ENCODE peak calls at places on chromosome 18, in four cellular contexts. D is cardiac muscle cell; L is naive thymus-derived CD4-positive, alpha-beta T cell; T is brain microvascular endothelial cell. M is an unnamed sample.

GRCh38 chr18:37636831-37637230 is 71.2 kb upstream of the CELF4 start:
- DNase-seq in D (no peak), L (no peak), T (no peak), M (no peak)

GRCh38 chr18:55452123-55452611 is 135.8 kb downstream of the TCF4 start:
- DNase-seq in D (peak; percentile 8), L (no peak), T (no peak), M (no peak)

GRCh38 chr18:27661320-27662049 is 476.4 kb upstream of the CHST9 start:
- DNase-seq in D (no peak), L (no peak), T (no peak), M (no peak)

GRCh38 chr18:3995476-3996102 is 459.5 kb downstream of the DLGAP1 start:
- DNase-seq in D (peak; percentile 78), L (peak; percentile 36), T (peak; percentile 33), M (peak; percentile 58)

GRCh38 chr18:58226476-58226875 is 182.4 kb downstream of the NEDD4L start:
- DNase-seq in D (no peak), L (no peak), T (no peak), M (no peak)

GRCh38 chr18:36127866-36128845 is 984 bp downstream of the SLC39A6 start:
- DNase-seq in D (peak; percentile 45), L (peak; percentile 19), T (peak; percentile 12), M (no peak)

GRCh38 chr18:26549486-26550435 is 1.4 kb upstream of the KCTD1 start:
- DNase-seq in D (peak; percentile 77), L (peak; percentile 4), T (no peak), M (no peak)

GRCh38 chr18:32549248-32549842 is 78.7 kb upstream of the GAREM1 start:
- DNase-seq in D (peak; percentile 64), L (peak; percentile 44), T (peak; percentile 26), M (peak; percentile 48)

GRCh38 chr18:2547477-2548087 is 23.7 kb downstream of the METTL4 start:
- DNase-seq in D (peak; percentile 80), L (peak; percentile 37), T (peak; percentile 14), M (no peak)

GRCh38 chr18:5395860-5396448 is 100.4 kb upstream of the ZBTB14 start:
- DNase-seq in D (no peak), L (no peak), T (no peak), M (no peak)

GRCh38 chr18:3186678-3187658 is 32.8 kb downstream of the MYOM1 start:
- DNase-seq in D (peak; percentile 73), L (no peak), T (no peak), M (no peak)

GRCh38 chr18:21191596-21192307 is 50.3 kb upstream of the GREB1L start:
- DNase-seq in D (peak; percentile 74), L (no peak), T (peak; percentile 67), M (peak; percentile 48)

GRCh38 chr18:54720590-54720989 is 107.7 kb upstream of the RAB27B start:
- DNase-seq in D (no peak), L (no peak), T (no peak), M (no peak)

GRCh38 chr18:73660931-73661330 is 486.7 kb downstream of the FBXO15 start:
- DNase-seq in D (no peak), L (no peak), T (no peak), M (no peak)

GRCh38 chr18:59554796-59555195 is 142.4 kb downstream of the CCBE1 start:
- DNase-seq in D (no peak), L (no peak), T (no peak), M (no peak)

GRCh38 chr18:67261931-67262552 is 254.5 kb downstream of the DSEL start:
- DNase-seq in D (no peak), L (no peak), T (no peak), M (no peak)

GRCh38 chr18:79064228-79064627 is 5.0 kb upstream of the ATP9B start:
- DNase-seq in D (no peak), L (no peak), T (no peak), M (no peak)

GRCh38 chr18:55407774-55408535 is 180.0 kb downstream of the TCF4 start:
- DNase-seq in D (no peak), L (no peak), T (no peak), M (no peak)

GRCh38 chr18:35775887-35776286 is 194.3 kb downstream of the GALNT1 start:
- DNase-seq in D (peak; percentile 26), L (no peak), T (peak; percentile 16), M (no peak)

GRCh38 chr18:44954256-44954655 is 273.6 kb downstream of the SETBP1 start:
- DNase-seq in D (no peak), L (no peak), T (no peak), M (no peak)

GRCh38 chr18:10015288-10015701 is 101.5 kb downstream of the VAPA start:
- DNase-seq in D (peak; percentile 66), L (no peak), T (peak; percentile 51), M (no peak)

GRCh38 chr18:61612517-61612916 is 279.3 kb downstream of the CDH20 start:
- DNase-seq in D (no peak), L (no peak), T (no peak), M (no peak)

GRCh38 chr18:8841781-8842485 is 136.6 kb downstream of the MTCL1 start:
- DNase-seq in D (no peak), L (no peak), T (no peak), M (no peak)

DNA sequence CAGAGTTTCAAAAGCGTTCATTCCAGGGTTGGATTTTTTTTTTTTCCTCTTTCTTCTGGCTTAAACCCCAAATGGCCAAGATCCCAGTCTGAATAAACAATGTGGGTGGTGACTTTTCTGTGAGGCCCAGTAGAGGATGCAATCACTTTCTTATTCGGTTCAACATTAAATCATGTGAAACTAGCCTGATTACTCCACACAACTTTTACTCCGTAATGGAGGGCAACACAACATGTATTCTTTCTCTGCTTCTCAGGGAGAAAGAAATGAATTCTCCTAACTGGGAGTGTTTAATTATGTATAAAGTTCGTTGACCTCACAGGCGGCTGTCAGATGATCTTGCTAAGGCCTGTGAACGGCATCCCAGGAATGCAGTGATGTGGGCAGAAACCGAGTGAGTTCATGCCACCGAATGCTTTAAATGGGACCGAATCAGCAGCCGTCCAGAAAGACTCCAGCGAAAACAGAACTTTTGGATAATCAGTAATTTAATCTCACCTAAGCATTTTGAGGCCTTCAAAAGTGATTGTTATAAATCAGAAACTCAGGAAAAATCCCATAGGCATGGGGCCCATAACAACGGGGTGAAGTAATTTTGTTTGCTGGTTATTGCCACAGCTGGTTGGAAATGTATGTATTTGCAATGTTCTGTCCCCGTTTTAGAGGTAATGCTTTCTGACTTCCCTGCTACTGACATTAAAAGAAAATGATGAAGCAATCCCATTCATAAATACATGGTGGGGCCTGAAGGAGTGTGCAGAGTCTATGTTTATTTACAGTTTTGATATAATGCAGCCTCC is 81.5 kb downstream of the BCL2 start:
- DNase-seq in D (peak; percentile 95), L (no peak), T (peak; percentile 88), M (peak; percentile 43)
- H3K27ac ChIP-seq in D (peak overlapping the region; percentile 75), L (no peak overlapping the region), T (peak overlapping the region; percentile 87), M (no peak overlapping the region)

GRCh38 chr18:76265375-76266225 is 229.4 kb downstream of the ZNF516 start:
- DNase-seq in D (peak; percentile 69), L (no peak), T (no peak), M (no peak)
- H3K27ac ChIP-seq in D (no peak overlapping the region), L (no peak overlapping the region), T (no peak overlapping the region), M (no peak overlapping the region)

GRCh38 chr18:22452226-22452668 is 34.5 kb upstream of the CTAGE1 start:
- DNase-seq in D (no peak), L (no peak), T (no peak), M (no peak)
- H3K27ac ChIP-seq in D (peak overlapping the region; percentile 89), L (no peak overlapping the region), T (no peak overlapping the region), M (no peak overlapping the region)

GRCh38 chr18:31227497-31228229 is 65.0 kb upstream of the DSC1 start:
- DNase-seq in D (peak; percentile 2), L (no peak), T (no peak), M (no peak)

GRCh38 chr18:31229829-31230228 is 67.2 kb upstream of the DSC1 start:
- DNase-seq in D (no peak), L (no peak), T (no peak), M (no peak)

GRCh38 chr18:31232000-31232399 is 69.3 kb upstream of the DSC1 start:
- DNase-seq in D (no peak), L (no peak), T (no peak), M (no peak)

GRCh38 chr18:31232779-31233424 is 70.2 kb upstream of the DSC1 start:
- DNase-seq in D (no peak), L (no peak), T (no peak), M (no peak)

GRCh38 chr18:31230495-31230894 is 67.8 kb upstream of the DSC1 start:
- DNase-seq in D (peak; percentile 3), L (no peak), T (peak; percentile 33), M (no peak)
- H3K27ac ChIP-seq in D (no peak overlapping the region), L (no peak overlapping the region), T (no peak overlapping the region), M (no peak overlapping the region)

DNA sequence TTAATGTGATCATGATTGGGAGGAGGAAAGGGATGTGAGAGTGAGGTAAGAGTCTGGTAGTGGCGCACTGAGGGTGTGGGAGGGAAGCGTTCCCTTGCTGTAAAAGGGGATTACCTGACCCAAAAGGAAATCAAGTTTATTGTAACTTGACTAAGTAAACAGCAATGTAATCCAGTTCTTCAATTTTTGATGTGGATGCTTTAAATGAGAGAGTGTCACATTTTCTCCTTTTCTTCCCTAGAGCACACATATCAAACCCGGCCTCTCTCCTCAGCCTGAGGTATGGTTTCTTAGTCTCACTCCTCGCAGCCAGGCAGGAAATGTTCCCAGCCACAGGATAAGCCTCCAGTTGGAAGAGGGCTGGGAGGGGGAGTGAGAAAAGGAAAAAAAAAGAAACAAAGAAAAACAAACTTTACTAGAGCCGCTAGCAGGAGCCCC is 688 bp upstream of the ARHGAP28 start:
- DNase-seq in D (no peak), L (no peak), T (no peak), M (no peak)
- H3K27ac ChIP-seq in D (peak overlapping the region; percentile 86), L (no peak overlapping the region), T (no peak overlapping the region), M (no peak overlapping the region)

DNA sequence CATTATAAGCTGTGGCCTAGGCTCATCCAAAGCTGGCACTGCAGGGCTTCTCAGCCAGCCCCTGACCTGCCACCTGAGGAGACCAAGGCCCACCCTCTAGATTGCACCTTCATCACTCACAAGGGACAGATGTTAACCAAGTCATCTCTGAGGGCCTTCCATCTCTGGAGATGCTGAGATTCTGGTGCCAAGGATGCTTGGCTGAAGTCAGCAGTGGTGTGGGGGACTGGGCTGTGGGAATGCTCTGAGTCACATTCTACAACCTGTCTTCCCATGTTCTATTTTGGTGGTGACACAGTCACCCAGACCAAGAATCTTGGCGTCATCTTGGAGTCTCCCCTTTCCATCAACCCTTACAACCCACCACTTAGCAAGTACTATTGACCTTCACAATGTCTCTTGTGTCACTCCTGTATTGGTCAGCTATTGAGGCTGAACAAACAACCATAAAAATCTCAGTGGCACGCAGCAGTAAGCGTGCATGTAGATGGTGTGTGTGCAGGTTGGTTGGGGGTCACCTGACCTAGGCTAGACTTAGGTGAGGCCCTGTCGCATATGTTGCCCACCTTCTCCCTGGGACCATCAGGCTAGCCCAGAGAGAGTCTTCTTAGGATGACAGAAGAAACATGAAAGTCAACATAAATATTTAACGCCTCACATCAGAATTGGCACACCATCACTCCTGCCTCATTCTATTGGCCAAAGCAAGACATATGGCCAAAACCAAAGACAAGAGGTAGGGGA is 135.0 kb downstream of the SMAD7 start:
- DNase-seq in D (no peak), L (no peak), T (peak; percentile 63), M (no peak)
- H3K27ac ChIP-seq in D (no peak overlapping the region), L (no peak overlapping the region), T (no peak overlapping the region), M (no peak overlapping the region)

M was measured in iPS DF 6.9.